ENCODE peak calls at places on chromosome 7, in five cellular contexts. R is astrocyte of the cerebellum, E is AG10803, V is tibial artery, G is WERI-Rb-1. F is an unnamed sample.

GRCh38 chr7:157570531-157571200 is 233.9 kb downstream of the DNAJB6 start:
- DNase-seq in R (no peak), E (no peak), V (no peak), G (no peak), F (no peak)

GRCh38 chr7:42115795-42116194 is 121.2 kb downstream of the GLI3 start:
- DNase-seq in R (no peak), E (no peak), V (no peak), G (no peak), F (no peak)

GRCh38 chr7:100887186-100887954 is 2.1 kb downstream of the UFSP1 start:
- DNase-seq in R (no peak), E (no peak), V (no peak), G (no peak), F (no peak)

GRCh38 chr7:6615853-6616555 is 594 bp downstream of the ZNF853 start:
- DNase-seq in R (no peak), E (no peak), V (no peak), G (peak; percentile 52), F (no peak)

GRCh38 chr7:156898938-156899337 is 6.0 kb upstream of the LMBR1 start:
- DNase-seq in R (no peak), E (peak; percentile 12), V (no peak), G (no peak), F (no peak)

GRCh38 chr7:18978108-18978495 is 139.3 kb downstream of the TWIST1 start:
- DNase-seq in R (peak; percentile 93), E (peak; percentile 95), V (no peak), G (no peak), F (no peak)

GRCh38 chr7:133024604-133025003 is 57.3 kb downstream of the CHCHD3 start:
- DNase-seq in R (no peak), E (no peak), V (no peak), G (no peak), F (no peak)

GRCh38 chr7:26948617-26949118 is 84.3 kb upstream of the SKAP2 start:
- DNase-seq in R (no peak), E (no peak), V (no peak), G (no peak), F (no peak)

GRCh38 chr7:142685877-142686508 is 63.3 kb upstream of the PRSS1 start:
- DNase-seq in R (no peak), E (no peak), V (no peak), G (no peak), F (no peak)

GRCh38 chr7:111919690-111920179 is 286.5 kb downstream of the DOCK4 start:
- DNase-seq in R (peak; percentile 86), E (no peak), V (no peak), G (no peak), F (no peak)

GRCh38 chr7:55439627-55440026 is 74.5 kb downstream of the LANCL2 start:
- DNase-seq in R (no peak), E (peak; percentile 60), V (no peak), G (no peak), F (no peak)

GRCh38 chr7:99244942-99245341 is 27.7 kb upstream of the MYH16 start:
- DNase-seq in R (no peak), E (peak; percentile 38), V (no peak), G (no peak), F (no peak)

GRCh38 chr7:128880791-128881457 is 18.3 kb downstream of the ATP6V1F start:
- DNase-seq in R (no peak), E (no peak), V (no peak), G (no peak), F (no peak)

GRCh38 chr7:12768948-12769347 is 81.5 kb downstream of the ARL4A start:
- DNase-seq in R (no peak), E (no peak), V (no peak), G (no peak), F (no peak)

GRCh38 chr7:94315011-94315410 is 79.7 kb upstream of the COL1A2 start:
- DNase-seq in R (no peak), E (no peak), V (no peak), G (no peak), F (no peak)

DNA sequence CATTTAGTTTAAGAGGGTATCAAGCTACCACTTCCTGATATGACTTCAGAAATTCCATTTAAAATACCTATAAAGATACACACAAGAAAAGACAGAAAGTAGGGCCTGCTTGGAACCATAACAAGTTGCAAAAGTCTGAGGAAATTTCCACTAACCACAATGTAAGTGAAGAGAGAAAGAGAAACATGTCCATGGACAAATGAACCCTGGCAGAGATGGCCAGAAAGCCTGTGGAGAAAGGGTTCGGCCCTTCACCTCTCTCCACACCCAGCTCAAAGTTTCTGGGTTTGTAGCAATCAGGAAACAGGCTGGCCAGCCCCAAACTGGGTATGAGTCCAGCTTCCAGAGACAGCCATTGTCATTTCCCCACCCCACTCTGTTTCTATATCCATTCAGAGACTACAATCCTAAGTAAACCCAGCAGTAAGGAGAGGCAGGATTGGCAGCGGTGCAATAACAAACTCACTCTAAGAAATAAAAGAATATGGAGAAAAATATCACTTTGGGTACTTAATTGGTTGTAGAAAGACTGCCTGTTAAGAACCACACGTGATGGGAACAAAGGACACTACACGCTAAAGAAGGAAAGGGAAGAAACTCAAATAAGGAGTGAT is 71.1 kb downstream of the STK17A start:
- DNase-seq in R (no peak), E (peak; percentile 19), V (no peak), G (no peak), F (no peak)
- H3K4me3 ChIP-seq in R (no peak overlapping the region), E (no peak overlapping the region), V (no peak overlapping the region), G (no peak overlapping the region), F (no peak overlapping the region)

GRCh38 chr7:144787127-144787526 is 48.7 kb downstream of the TPK1 start:
- DNase-seq in R (no peak), E (no peak), V (no peak), G (peak; percentile 45), F (no peak)
- TF ChIP-seq CTCF in R (no peak), E (no peak), V (no peak), G (peak; percentile 46), F (no peak)

DNA sequence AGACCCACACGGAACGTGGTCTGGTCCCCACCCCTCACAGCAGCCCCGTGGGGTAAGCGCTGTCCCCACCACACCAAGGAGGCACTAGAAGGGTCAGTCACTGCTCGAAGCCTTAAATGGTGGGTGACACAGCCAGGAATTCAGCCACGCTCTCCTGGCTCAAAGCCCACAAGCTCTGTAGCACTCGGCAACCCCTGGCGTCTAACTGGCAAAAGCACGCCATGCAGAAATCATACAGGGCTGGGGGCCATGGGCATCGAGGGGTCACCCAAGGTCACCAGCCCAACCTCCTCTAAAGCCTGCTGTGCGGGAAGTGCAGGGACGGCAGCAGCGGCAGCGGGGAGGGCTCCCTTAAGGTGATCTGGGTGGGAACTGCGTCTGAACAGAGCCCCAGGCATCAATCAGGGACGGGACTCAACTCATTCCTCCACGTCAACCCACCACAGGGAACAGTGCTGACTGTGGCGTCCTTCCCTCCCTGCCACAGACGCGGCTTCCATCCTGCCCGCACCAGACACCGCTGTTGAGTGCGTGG is 7.8 kb downstream of the GPER1 start:
- DNase-seq in R (no peak), E (no peak), V (peak; percentile 41), G (no peak), F (no peak)
- H3K4me3 ChIP-seq in R (no peak overlapping the region), E (no peak overlapping the region), V (peak overlapping the region; percentile 49), G (no peak overlapping the region), F (no peak overlapping the region)

GRCh38 chr7:155069992-155070827 is at the start of gene HTR5A:
- DNase-seq in R (peak; percentile 77), E (peak; percentile 78), V (peak; percentile 65), G (peak; percentile 60), F (peak; percentile 51)
- TF ChIP-seq CTCF in R (no peak), E (no peak), V (no peak), G (peak; percentile 31), F (no peak)

DNA sequence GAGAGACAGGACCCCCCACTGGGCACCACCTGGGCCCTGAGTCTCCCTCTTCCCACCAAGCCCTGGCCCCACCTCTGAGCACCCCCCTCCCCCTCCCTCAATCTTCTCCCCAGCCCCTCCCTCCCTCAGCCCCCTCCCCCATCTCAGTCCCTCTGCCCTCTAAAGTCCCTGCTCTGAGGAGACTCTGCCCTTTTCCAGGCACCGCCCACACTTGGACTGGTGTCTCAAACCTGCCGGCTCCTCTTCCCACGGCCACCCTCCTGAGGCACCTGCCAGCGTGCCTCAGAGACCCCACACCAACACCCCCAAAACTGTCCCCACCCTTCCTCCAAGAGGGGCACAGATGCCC is 34.7 kb upstream of the HSPB1 start:
- DNase-seq in R (no peak), E (no peak), V (no peak), G (no peak), F (no peak)
- H3K4me3 ChIP-seq in R (no peak overlapping the region), E (no peak overlapping the region), V (peak overlapping the region; percentile 32), G (no peak overlapping the region), F (no peak overlapping the region)

DNA sequence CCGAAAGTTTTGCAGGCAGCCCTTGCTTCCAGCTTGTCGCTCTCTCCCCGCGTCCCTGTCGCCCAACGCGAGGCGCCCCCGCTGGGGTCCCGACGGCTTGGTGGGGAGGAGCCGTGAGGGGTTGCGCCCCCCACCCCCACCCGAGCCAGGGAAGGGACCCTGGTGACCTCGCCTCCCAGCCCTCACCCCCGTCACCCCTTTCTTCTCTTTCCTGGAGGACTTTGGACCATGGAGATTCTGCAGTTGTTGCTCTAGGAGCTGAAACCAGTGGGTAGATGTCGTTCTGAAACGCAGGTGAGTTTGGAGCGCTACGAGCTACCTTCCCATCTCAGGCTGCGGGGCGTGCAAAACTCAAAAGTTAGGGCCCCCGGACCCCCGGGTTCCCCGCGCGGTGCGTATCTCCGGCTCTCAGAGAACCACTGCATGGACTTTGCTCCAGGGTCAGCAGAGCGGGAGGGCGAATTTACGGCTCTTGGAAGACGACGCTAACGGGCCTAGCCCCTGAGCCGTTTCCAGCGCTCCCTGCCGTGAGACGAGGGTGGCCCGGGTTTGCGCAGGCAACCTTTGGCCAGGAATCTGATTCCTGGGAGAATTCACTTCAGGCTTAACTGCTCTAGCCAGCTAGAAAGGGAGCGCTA is 684 bp upstream of the ATXN7L1 start:
- DNase-seq in R (no peak), E (peak; percentile 40), V (peak; percentile 31), G (peak; percentile 68), F (peak; percentile 87)
- TF ChIP-seq CTCF in R (no peak), E (no peak), V (no peak), G (peak; percentile 12), F (no peak)

DNA sequence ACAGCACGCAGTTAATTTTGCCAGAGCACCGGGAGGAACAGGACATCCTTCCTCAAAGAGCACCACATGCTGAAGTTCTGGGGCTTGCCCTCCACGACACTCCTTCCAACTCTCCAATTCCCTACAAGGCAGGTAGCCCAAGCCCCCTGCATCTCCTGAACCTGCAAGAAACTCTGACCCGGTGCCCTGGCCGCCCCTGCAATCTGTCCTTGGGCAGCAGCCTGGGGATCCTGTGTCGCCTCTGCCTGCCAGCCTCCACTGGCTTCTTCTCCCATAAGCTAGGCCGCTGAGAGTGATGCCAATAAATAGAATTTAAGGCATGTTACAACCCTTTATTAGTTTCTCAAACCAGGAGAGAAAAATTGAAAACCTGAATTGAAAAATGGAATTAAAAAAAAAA is 182.8 kb downstream of the ELMO1 start:
- DNase-seq in R (no peak), E (no peak), V (no peak), G (no peak), F (no peak)
- H3K4me3 ChIP-seq in R (no peak overlapping the region), E (no peak overlapping the region), V (no peak overlapping the region), G (no peak overlapping the region), F (no peak overlapping the region)

DNA sequence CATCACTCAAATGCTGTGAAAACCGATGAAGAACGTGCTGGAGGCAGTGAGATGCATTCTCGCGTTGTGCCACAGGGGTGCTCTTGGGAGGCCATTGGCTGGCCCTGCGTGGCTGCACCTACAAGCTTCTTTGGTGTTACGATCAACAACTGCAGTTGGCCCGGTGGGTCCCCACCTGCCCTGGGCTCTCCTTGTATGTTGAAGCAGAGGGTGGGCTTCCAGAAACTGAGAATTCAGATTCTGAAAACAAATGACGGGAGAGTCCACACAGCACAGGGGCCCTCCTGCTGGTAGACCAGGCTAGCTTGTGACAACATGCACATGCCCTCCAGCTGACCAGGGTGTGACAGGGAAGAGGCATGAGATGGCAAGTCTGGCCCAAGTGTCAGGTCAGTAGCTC is 23.7 kb upstream of the DDC start:
- DNase-seq in R (no peak), E (no peak), V (no peak), G (no peak), F (no peak)
- TF ChIP-seq CTCF in R (peak; percentile 25), E (peak; percentile 17), V (no peak), G (peak; percentile 41), F (no peak)

F was measured in lower leg skin.